ENCODE peak calls at places on chromosome 17, in nine cellular contexts. A, W, H, L, E, I, K, X and U are unnamed samples.

GRCh38 chr17:2178798-2179505 is 124.0 kb downstream of the HIC1 start:
- DNase-seq in A (no peak), W (no peak), H (no peak), L (no peak), E (no peak), I (no peak), K (no peak), X (no peak), U (no peak)

GRCh38 chr17:80485846-80486245 is 9.4 kb upstream of the NPTX1 start:
- DNase-seq in A (no peak), W (no peak), H (no peak), L (no peak), E (no peak), I (no peak), K (no peak), X (no peak), U (no peak)

GRCh38 chr17:61875804-61876203 is 12.5 kb upstream of the BRIP1 start:
- DNase-seq in A (no peak), W (no peak), H (no peak), L (no peak), E (no peak), I (no peak), K (no peak), X (no peak), U (no peak)

GRCh38 chr17:55783684-55784245 is 32.9 kb downstream of the PCTP start:
- DNase-seq in A (peak), W (peak), H (peak), L (no peak), E (peak), I (no peak), K (peak), X (no peak), U (no peak)

GRCh38 chr17:34259151-34259550 is 4.1 kb downstream of the CCL2 start:
- DNase-seq in A (no peak), W (peak), H (no peak), L (no peak), E (no peak), I (no peak), K (peak), X (peak), U (no peak)

GRCh38 chr17:27977751-27978688 is 64.5 kb upstream of the NLK start:
- DNase-seq in A (no peak), W (no peak), H (no peak), L (no peak), E (no peak), I (no peak), K (no peak), X (no peak), U (no peak)

GRCh38 chr17:61402978-61403845 is 3.6 kb downstream of the TBX2 start:
- DNase-seq in A (no peak), W (no peak), H (peak), L (no peak), E (no peak), I (no peak), K (peak), X (no peak), U (no peak)

GRCh38 chr17:29826045-29826692 is 103.9 kb downstream of the SSH2 start:
- DNase-seq in A (no peak), W (no peak), H (no peak), L (no peak), E (no peak), I (no peak), K (no peak), X (no peak), U (no peak)

GRCh38 chr17:1965556-1966273 is 59.4 kb downstream of the RTN4RL1 start:
- DNase-seq in A (no peak), W (no peak), H (no peak), L (no peak), E (no peak), I (no peak), K (no peak), X (peak), U (no peak)

GRCh38 chr17:12985431-12986285 is 32.2 kb downstream of the ELAC2 start:
- DNase-seq in A (no peak), W (peak), H (no peak), L (no peak), E (no peak), I (no peak), K (no peak), X (peak), U (no peak)

GRCh38 chr17:30005709-30006320 is 64.4 kb downstream of the EFCAB5 start:
- DNase-seq in A (no peak), W (no peak), H (no peak), L (peak), E (peak), I (no peak), K (peak), X (peak), U (no peak)

GRCh38 chr17:78159575-78160158 is 8.7 kb upstream of the SYNGR2 start:
- DNase-seq in A (no peak), W (peak), H (no peak), L (no peak), E (peak), I (no peak), K (peak), X (peak), U (no peak)

GRCh38 chr17:7440113-7440822 is 956 bp downstream of the FGF11 start:
- DNase-seq in A (no peak), W (no peak), H (peak), L (peak), E (peak), I (no peak), K (peak), X (peak), U (peak)

GRCh38 chr17:39923836-39924690 is 3.3 kb downstream of the ORMDL3 start:
- DNase-seq in A (no peak), W (no peak), H (no peak), L (no peak), E (no peak), I (no peak), K (no peak), X (peak), U (peak)

GRCh38 chr17:16820979-16821543 is 131.0 kb downstream of the CCDC144A start:
- DNase-seq in A (no peak), W (no peak), H (no peak), L (no peak), E (no peak), I (no peak), K (no peak), X (no peak), U (no peak)

GRCh38 chr17:67157732-67158639 is 87.0 kb downstream of the HELZ start:
- DNase-seq in A (no peak), W (peak), H (no peak), L (no peak), E (peak), I (no peak), K (peak), X (peak), U (no peak)

GRCh38 chr17:12415031-12415430 is 250.7 kb upstream of the MYOCD start:
- DNase-seq in A (no peak), W (peak), H (no peak), L (no peak), E (peak), I (no peak), K (peak), X (peak), U (no peak)

GRCh38 chr17:73099504-73099903 is 7.0 kb upstream of the SLC39A11 start:
- DNase-seq in A (no peak), W (no peak), H (no peak), L (no peak), E (no peak), I (no peak), K (no peak), X (no peak), U (no peak)

GRCh38 chr17:74682028-74682427 is 30.7 kb downstream of the CD300LF start:
- DNase-seq in A (no peak), W (no peak), H (no peak), L (no peak), E (no peak), I (no peak), K (no peak), X (no peak), U (no peak)

GRCh38 chr17:59846391-59847165 is 46.2 kb downstream of the TUBD1 start:
- DNase-seq in A (peak), W (no peak), H (peak), L (peak), E (peak), I (no peak), K (peak), X (peak), U (no peak)